ENCODE peak calls at places on chromosomes 11 and 22, in four cellular contexts. C is GM12878, Y is H1, W is HepG2. H is an unnamed sample.

GRCh38 chr11:1384206-1384965 is 5.3 kb upstream of the BRSK2 start:
- DNase-seq in C (peak; percentile 8), Y (no peak), W (no peak), H (no peak)

GRCh38 chr11:96143016-96143670 is 199.9 kb downstream of the MAML2 start:
- DNase-seq in C (no peak), Y (no peak), W (no peak), H (no peak)

GRCh38 chr11:120532511-120533196 is 21.1 kb downstream of the GRIK4 start:
- DNase-seq in C (no peak), Y (no peak), W (peak; percentile 63), H (no peak)

GRCh38 chr11:90113541-90113940 is 20.9 kb upstream of the NAALAD2 start:
- DNase-seq in C (no peak), Y (no peak), W (no peak), H (no peak)

GRCh38 chr22:26770624-26771023 is 113.2 kb downstream of the MIAT start:
- DNase-seq in C (no peak), Y (no peak), W (no peak), H (no peak)

GRCh38 chr11:12817681-12818332 is 143.6 kb downstream of the TEAD1 start:
- DNase-seq in C (no peak), Y (no peak), W (no peak), H (no peak)

GRCh38 chr11:86103808-86104207 is 34.9 kb upstream of the PICALM start:
- DNase-seq in C (no peak), Y (no peak), W (no peak), H (no peak)

GRCh38 chr22:45583504-45583903 is 80.8 kb downstream of the FBLN1 start:
- DNase-seq in C (no peak), Y (no peak), W (no peak), H (no peak)

GRCh38 chr11:126725521-126725920 is 275.0 kb downstream of the KIRREL3 start:
- DNase-seq in C (no peak), Y (no peak), W (no peak), H (no peak)

GRCh38 chr11:95067042-95067827 is 516 bp downstream of the SRSF8 start:
- DNase-seq in C (no peak), Y (no peak), W (peak; percentile 57), H (peak; percentile 48)

GRCh38 chr22:49107561-49107960 is 720.1 kb downstream of the BRD1 start:
- DNase-seq in C (no peak), Y (no peak), W (no peak), H (no peak)

GRCh38 chr11:18599739-18600230 is at the start of gene MISFA:
- DNase-seq in C (no peak), Y (no peak), W (no peak), H (no peak)

GRCh38 chr11:85759915-85760314 is 51.0 kb downstream of the SYTL2 start:
- DNase-seq in C (no peak), Y (no peak), W (no peak), H (no peak)

GRCh38 chr11:57597971-57598830 is 716 bp downstream of the SERPING1 start:
- DNase-seq in C (no peak), Y (peak; percentile 75), W (peak; percentile 15), H (peak; percentile 77)

GRCh38 chr22:23403720-23404688 is 176.1 kb downstream of the IGLL1 start:
- DNase-seq in C (no peak), Y (no peak), W (no peak), H (no peak)

GRCh38 chr11:69352181-69352580 is 58.2 kb downstream of the MYEOV start:
- DNase-seq in C (no peak), Y (no peak), W (no peak), H (no peak)

GRCh38 chr11:69354545-69354897 is 60.6 kb downstream of the MYEOV start:
- DNase-seq in C (no peak), Y (no peak), W (no peak), H (no peak)

GRCh38 chr11:69351460-69351859 is 57.5 kb downstream of the MYEOV start:
- DNase-seq in C (no peak), Y (no peak), W (no peak), H (no peak)

GRCh38 chr11:69353696-69354544 is 60.0 kb downstream of the MYEOV start:
- DNase-seq in C (no peak), Y (no peak), W (no peak), H (no peak)

DNA sequence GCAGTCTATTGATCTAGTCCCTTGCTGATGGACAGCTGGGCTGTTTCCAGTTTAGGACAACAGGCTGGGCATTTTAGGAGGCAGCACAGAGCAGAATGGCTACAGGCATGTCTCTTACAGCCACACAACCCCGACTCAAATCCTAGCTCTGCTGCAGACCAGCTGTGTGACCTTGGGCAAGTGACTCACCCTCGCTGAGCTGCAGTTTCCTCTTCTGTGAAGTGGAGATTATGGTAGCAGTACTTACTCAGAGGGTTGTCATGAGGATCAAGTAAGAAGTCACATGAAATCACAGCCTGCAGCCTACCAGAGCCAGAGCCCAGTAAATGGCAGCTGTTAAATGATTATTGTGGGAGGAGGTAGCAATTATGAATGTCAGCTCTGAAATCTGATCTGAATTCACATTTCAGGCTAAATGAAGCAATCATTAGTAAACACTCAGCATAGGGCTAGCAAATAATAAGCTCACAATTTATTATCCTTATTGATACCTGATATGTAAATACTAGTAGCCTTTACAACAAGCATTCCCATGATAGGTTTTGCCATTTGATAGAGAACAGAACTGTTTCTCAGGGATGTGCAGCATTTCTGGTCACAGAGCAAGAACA is 58.9 kb downstream of the MYEOV start:
- DNase-seq in C (no peak), Y (peak; percentile 21), W (no peak), H (no peak)
- TF ChIP-seq SUZ12 in C (no peak), Y (no peak), W (no peak), H (no peak)

GRCh38 chr11:64848214-64848778 is 3.8 kb upstream of the CDC42BPG start:
- DNase-seq in C (no peak), Y (no peak), W (no peak), H (no peak)
- H3K9ac ChIP-seq in C (no peak overlapping the region), Y (no peak overlapping the region), W (no peak overlapping the region), H (no peak overlapping the region)

GRCh38 chr11:63889344-63889743 is 27.6 kb downstream of the RCOR2 start:
- DNase-seq in C (no peak), Y (no peak), W (no peak), H (no peak)
- H3K4me3 ChIP-seq in C (no peak overlapping the region), Y (no peak overlapping the region), W (peak overlapping the region; percentile 53), H (no peak overlapping the region)

GRCh38 chr22:50573491-50574382 is 4.5 kb downstream of the CPT1B start:
- DNase-seq in C (no peak), Y (no peak), W (no peak), H (no peak)
- TF ChIP-seq SUZ12 in C (no peak), Y (no peak), W (no peak), H (no peak)

DNA sequence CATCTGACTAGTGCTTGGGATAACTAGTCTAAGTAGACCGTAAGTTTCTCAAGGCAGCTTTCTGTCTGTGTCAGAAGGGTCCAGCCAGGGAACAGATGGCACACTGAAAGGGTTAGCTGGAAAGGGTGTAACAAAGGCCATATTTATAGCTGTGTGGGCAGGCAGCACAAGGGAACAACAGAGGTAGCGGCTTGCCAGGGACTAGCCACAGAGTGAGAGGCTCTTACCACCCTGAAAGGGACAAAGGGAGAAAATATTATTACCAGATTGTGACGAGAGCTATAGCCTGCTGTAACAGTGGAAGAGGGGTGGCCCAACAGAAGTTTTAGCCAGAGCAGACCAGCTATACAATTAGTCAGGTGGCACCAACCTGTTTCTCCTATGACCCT is 129.4 kb downstream of the CCDC34 start:
- DNase-seq in C (no peak), Y (no peak), W (no peak), H (no peak)
- H3K9ac ChIP-seq in C (peak overlapping the region; percentile 19), Y (no peak overlapping the region), W (no peak overlapping the region), H (no peak overlapping the region)

GRCh38 chr22:22030493-22031182 is 48.1 kb upstream of the TOP3B start:
- DNase-seq in C (peak; percentile 84), Y (no peak), W (peak; percentile 13), H (no peak)
- H3K4me3 ChIP-seq in C (peak overlapping the region; percentile 66), Y (no peak overlapping the region), W (no peak overlapping the region), H (no peak overlapping the region)

DNA sequence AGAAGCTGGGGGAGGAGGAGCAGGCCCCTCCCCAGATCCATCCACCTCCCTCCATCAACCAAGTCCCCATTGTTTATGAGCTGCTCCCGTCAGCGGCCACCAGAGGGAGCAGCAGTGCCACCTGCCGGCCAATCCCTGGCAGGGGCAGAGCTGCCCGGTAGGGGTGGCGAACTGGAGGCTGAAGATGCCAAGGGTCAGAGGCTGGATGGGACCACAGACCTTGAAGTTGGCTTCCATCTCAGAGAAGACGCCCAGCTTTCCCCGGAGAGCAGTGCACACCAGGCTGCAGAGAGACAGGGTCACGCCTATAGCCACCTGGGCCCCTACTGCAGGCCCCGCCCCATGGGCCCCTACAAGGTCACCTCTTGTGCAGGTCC is 3.6 kb downstream of the FIBP start:
- DNase-seq in C (no peak), Y (no peak), W (peak; percentile 60), H (no peak)
- TF ChIP-seq SUZ12 in C (no peak), Y (no peak), W (no peak), H (no peak)

GRCh38 chr11:118209037-118209436 is 15.8 kb downstream of the JAML start:
- DNase-seq in C (no peak), Y (no peak), W (no peak), H (no peak)
- H3K9ac ChIP-seq in C (no peak overlapping the region), Y (no peak overlapping the region), W (no peak overlapping the region), H (no peak overlapping the region)

GRCh38 chr11:20360650-20361049 is 2.9 kb upstream of the HTATIP2 start:
- DNase-seq in C (peak; percentile 21), Y (no peak), W (peak; percentile 53), H (no peak)

GRCh38 chr11:20362481-20362880 is 1.0 kb upstream of the HTATIP2 start:
- DNase-seq in C (no peak), Y (no peak), W (no peak), H (no peak)

GRCh38 chr11:20363500-20364411 is at the start of gene HTATIP2:
- DNase-seq in C (no peak), Y (no peak), W (no peak), H (no peak)

GRCh38 chr11:20364412-20364792 is 888 bp downstream of the HTATIP2 start:
- DNase-seq in C (no peak), Y (no peak), W (no peak), H (no peak)

DNA sequence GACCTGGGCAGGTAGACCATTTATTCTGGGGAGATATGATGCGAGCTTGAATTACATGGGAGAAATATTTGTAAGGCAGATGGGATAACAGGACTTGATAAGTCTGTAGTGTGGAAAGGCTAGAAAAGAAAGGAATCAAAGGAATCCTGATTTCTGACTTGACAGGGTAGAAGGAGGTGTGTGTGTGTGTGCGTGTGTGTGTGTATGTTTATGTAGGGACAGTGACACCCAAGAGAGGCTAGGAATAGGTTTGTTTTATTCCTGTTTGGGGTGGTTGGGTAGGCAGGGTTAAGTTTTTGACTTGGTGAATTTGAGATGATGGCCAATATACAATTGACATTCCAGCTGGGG is 390 bp upstream of the HTATIP2 start:
- DNase-seq in C (no peak), Y (no peak), W (no peak), H (no peak)
- H3K4me3 ChIP-seq in C (peak overlapping the region; percentile 58), Y (peak overlapping the region; percentile 69), W (no peak overlapping the region), H (peak overlapping the region; percentile 54)

H was measured in NT2/D1.